ENCODE peak calls at places on chromosome 2, in ten cellular contexts. One of them, this sample, is unnamed.

GRCh38 chr2:47602996-47603395 is 179.9 kb upstream of the MSH6 start:
- DNase-seq in ELF-1: no peak
- DNase-seq in T-helper 2 cell: no peak
- DNase-seq in IMR-90: peak
- DNase-seq in T-cell: no peak
- DNase-seq in neural progenitor cell: no peak
- DNase-seq in KG1: no peak
- DNase-seq in EH: no peak
- DNase-seq in Calu3: no peak
- DNase-seq in activated T-cell treated with anti-CD3 and anti-CD28 coated beads, Interleukin-2, amount 50 U/mL, for 1 hour: no peak
- DNase-seq in this sample: no peak

GRCh38 chr2:42045956-42046748 is 1.7 kb upstream of the PKDCC start:
- DNase-seq in ELF-1: peak
- DNase-seq in T-helper 2 cell: no peak
- DNase-seq in IMR-90: no peak
- DNase-seq in T-cell: no peak
- DNase-seq in neural progenitor cell: peak
- DNase-seq in KG1: no peak
- DNase-seq in EH: no peak
- DNase-seq in Calu3: no peak
- DNase-seq in activated T-cell treated with anti-CD3 and anti-CD28 coated beads, Interleukin-2, amount 50 U/mL, for 1 hour: no peak
- DNase-seq in this sample: no peak

GRCh38 chr2:128315829-128316776 is 2.6 kb downstream of the HS6ST1 start:
- DNase-seq in ELF-1: peak
- DNase-seq in T-helper 2 cell: no peak
- DNase-seq in IMR-90: peak
- DNase-seq in T-cell: no peak
- DNase-seq in neural progenitor cell: no peak
- DNase-seq in KG1: peak
- DNase-seq in EH: peak
- DNase-seq in Calu3: no peak
- DNase-seq in activated T-cell treated with anti-CD3 and anti-CD28 coated beads, Interleukin-2, amount 50 U/mL, for 1 hour: peak
- DNase-seq in this sample: no peak

GRCh38 chr2:73386894-73387636 is 1.4 kb downstream of the ALMS1 start:
- DNase-seq in ELF-1: no peak
- DNase-seq in T-helper 2 cell: no peak
- DNase-seq in IMR-90: no peak
- DNase-seq in T-cell: no peak
- DNase-seq in neural progenitor cell: no peak
- DNase-seq in KG1: no peak
- DNase-seq in EH: no peak
- DNase-seq in Calu3: no peak
- DNase-seq in activated T-cell treated with anti-CD3 and anti-CD28 coated beads, Interleukin-2, amount 50 U/mL, for 1 hour: no peak
- DNase-seq in this sample: no peak

GRCh38 chr2:140947236-140947635 is 1183.6 kb downstream of the LRP1B start:
- DNase-seq in ELF-1: no peak
- DNase-seq in T-helper 2 cell: no peak
- DNase-seq in IMR-90: no peak
- DNase-seq in T-cell: no peak
- DNase-seq in neural progenitor cell: no peak
- DNase-seq in KG1: no peak
- DNase-seq in EH: no peak
- DNase-seq in Calu3: no peak
- DNase-seq in activated T-cell treated with anti-CD3 and anti-CD28 coated beads, Interleukin-2, amount 50 U/mL, for 1 hour: no peak
- DNase-seq in this sample: no peak

GRCh38 chr2:122514451-122514996 is 759.1 kb downstream of the TSN start:
- DNase-seq in ELF-1: no peak
- DNase-seq in T-helper 2 cell: no peak
- DNase-seq in IMR-90: no peak
- DNase-seq in T-cell: no peak
- DNase-seq in neural progenitor cell: no peak
- DNase-seq in KG1: no peak
- DNase-seq in EH: peak
- DNase-seq in Calu3: no peak
- DNase-seq in activated T-cell treated with anti-CD3 and anti-CD28 coated beads, Interleukin-2, amount 50 U/mL, for 1 hour: no peak
- DNase-seq in this sample: no peak

GRCh38 chr2:231392431-231393148 is 2.9 kb upstream of the B3GNT7 start:
- DNase-seq in ELF-1: peak
- DNase-seq in T-helper 2 cell: no peak
- DNase-seq in IMR-90: no peak
- DNase-seq in T-cell: no peak
- DNase-seq in neural progenitor cell: no peak
- DNase-seq in KG1: no peak
- DNase-seq in EH: no peak
- DNase-seq in Calu3: no peak
- DNase-seq in activated T-cell treated with anti-CD3 and anti-CD28 coated beads, Interleukin-2, amount 50 U/mL, for 1 hour: no peak
- DNase-seq in this sample: no peak

GRCh38 chr2:213149332-213149875 is 2.0 kb downstream of the IKZF2 start:
- DNase-seq in ELF-1: no peak
- DNase-seq in T-helper 2 cell: no peak
- DNase-seq in IMR-90: peak
- DNase-seq in T-cell: no peak
- DNase-seq in neural progenitor cell: no peak
- DNase-seq in KG1: no peak
- DNase-seq in EH: peak
- DNase-seq in Calu3: no peak
- DNase-seq in activated T-cell treated with anti-CD3 and anti-CD28 coated beads, Interleukin-2, amount 50 U/mL, for 1 hour: no peak
- DNase-seq in this sample: no peak

GRCh38 chr2:105784577-105784976 is 39.9 kb downstream of the NCK2 start:
- DNase-seq in ELF-1: no peak
- DNase-seq in T-helper 2 cell: no peak
- DNase-seq in IMR-90: no peak
- DNase-seq in T-cell: no peak
- DNase-seq in neural progenitor cell: no peak
- DNase-seq in KG1: no peak
- DNase-seq in EH: no peak
- DNase-seq in Calu3: no peak
- DNase-seq in activated T-cell treated with anti-CD3 and anti-CD28 coated beads, Interleukin-2, amount 50 U/mL, for 1 hour: no peak
- DNase-seq in this sample: no peak

GRCh38 chr2:165586019-165586418 is 116.5 kb downstream of the CSRNP3 start:
- DNase-seq in ELF-1: no peak
- DNase-seq in T-helper 2 cell: no peak
- DNase-seq in IMR-90: no peak
- DNase-seq in T-cell: no peak
- DNase-seq in neural progenitor cell: no peak
- DNase-seq in KG1: no peak
- DNase-seq in EH: no peak
- DNase-seq in Calu3: no peak
- DNase-seq in activated T-cell treated with anti-CD3 and anti-CD28 coated beads, Interleukin-2, amount 50 U/mL, for 1 hour: no peak
- DNase-seq in this sample: no peak

GRCh38 chr2:64251497-64252277 is 107.5 kb upstream of the PELI1 start:
- DNase-seq in ELF-1: peak
- DNase-seq in T-helper 2 cell: no peak
- DNase-seq in IMR-90: no peak
- DNase-seq in T-cell: no peak
- DNase-seq in neural progenitor cell: no peak
- DNase-seq in KG1: no peak
- DNase-seq in EH: no peak
- DNase-seq in Calu3: no peak
- DNase-seq in activated T-cell treated with anti-CD3 and anti-CD28 coated beads, Interleukin-2, amount 50 U/mL, for 1 hour: no peak
- DNase-seq in this sample: no peak

GRCh38 chr2:45823723-45824206 is 172.3 kb downstream of the PRKCE start:
- DNase-seq in ELF-1: no peak
- DNase-seq in T-helper 2 cell: no peak
- DNase-seq in IMR-90: no peak
- DNase-seq in T-cell: no peak
- DNase-seq in neural progenitor cell: peak
- DNase-seq in KG1: no peak
- DNase-seq in EH: no peak
- DNase-seq in Calu3: no peak
- DNase-seq in activated T-cell treated with anti-CD3 and anti-CD28 coated beads, Interleukin-2, amount 50 U/mL, for 1 hour: no peak
- DNase-seq in this sample: no peak